ENCODE peak calls at places on chromosomes 16 and 17, in four cellular contexts. F, M, J and W are unnamed samples.

GRCh38 chr16:53822936-53823529 is 119.1 kb downstream of the FTO start:
- DNase-seq in F (no peak), M (no peak), J (no peak), W (no peak)

GRCh38 chr17:4715071-4715749 is 4.8 kb downstream of the ARRB2 start:
- DNase-seq in F (no peak), M (no peak), J (no peak), W (no peak)

GRCh38 chr17:17937450-17937849 is 34.8 kb downstream of the TOM1L2 start:
- DNase-seq in F (peak; percentile 57), M (no peak), J (no peak), W (no peak)

GRCh38 chr17:1937461-1937860 is 87.7 kb downstream of the RTN4RL1 start:
- DNase-seq in F (no peak), M (no peak), J (no peak), W (no peak)

GRCh38 chr17:36501351-36501750 is 14.9 kb downstream of the ZNHIT3 start:
- DNase-seq in F (no peak), M (peak; percentile 19), J (no peak), W (no peak)

GRCh38 chr16:1903845-1904820 is 14.1 kb downstream of the HS3ST6 start:
- DNase-seq in F (no peak), M (no peak), J (no peak), W (no peak)

GRCh38 chr17:146983-147761 is 9.8 kb downstream of the SCGB1C2 start:
- DNase-seq in F (no peak), M (no peak), J (no peak), W (no peak)

GRCh38 chr16:86598607-86599318 is 20.4 kb downstream of the FOXL1 start:
- DNase-seq in F (peak; percentile 38), M (no peak), J (no peak), W (no peak)

GRCh38 chr17:58336456-58337094 is 8.0 kb upstream of the TSPOAP1 start:
- DNase-seq in F (peak; percentile 38), M (peak; percentile 29), J (no peak), W (no peak)

GRCh38 chr17:19390951-19391350 is 4.0 kb upstream of the MFAP4 start:
- DNase-seq in F (no peak), M (no peak), J (no peak), W (no peak)

GRCh38 chr17:21301593-21302550 is 17.4 kb downstream of the MAP2K3 start:
- DNase-seq in F (no peak), M (no peak), J (no peak), W (no peak)

GRCh38 chr17:62043140-62043539 is 21.9 kb downstream of the MED13 start:
- DNase-seq in F (no peak), M (no peak), J (no peak), W (no peak)

GRCh38 chr16:66947302-66948033 is 12.2 kb downstream of the CES2 start:
- DNase-seq in F (peak; percentile 82), M (peak; percentile 82), J (peak; percentile 59), W (peak; percentile 86)

GRCh38 chr17:16923097-16923903 is 48.6 kb downstream of the TNFRSF13B start:
- DNase-seq in F (no peak), M (no peak), J (no peak), W (no peak)

GRCh38 chr16:20874088-20874581 is 26.0 kb downstream of the DCUN1D3 start:
- DNase-seq in F (no peak), M (no peak), J (no peak), W (no peak)

GRCh38 chr17:45147581-45148182 is 593 bp upstream of the HEXIM1 start:
- DNase-seq in F (peak; percentile 97), M (peak; percentile 92), J (no peak), W (peak; percentile 98)

GRCh38 chr16:88062341-88062861 is 111.2 kb downstream of the BANP start:
- DNase-seq in F (peak; percentile 78), M (no peak), J (no peak), W (no peak)

GRCh38 chr17:6797718-6798351 is 21.8 kb downstream of the FBXO39 start:
- DNase-seq in F (no peak), M (no peak), J (no peak), W (no peak)

GRCh38 chr16:86079185-86079885 is 180.4 kb downstream of the IRF8 start:
- DNase-seq in F (no peak), M (peak; percentile 9), J (no peak), W (no peak)

GRCh38 chr17:48066192-48066591 is 18.0 kb downstream of the NFE2L1 start:
- DNase-seq in F (no peak), M (no peak), J (no peak), W (no peak)

GRCh38 chr17:68456529-68457167 is 648 bp downstream of the WIPI1 start:
- DNase-seq in F (peak; percentile 90), M (peak; percentile 96), J (peak; percentile 58), W (peak; percentile 94)

GRCh38 chr16:2842340-2843000 is 12.4 kb downstream of the ZG16B start:
- DNase-seq in F (no peak), M (peak; percentile 80), J (no peak), W (peak; percentile 82)

GRCh38 chr17:50943575-50943933 is 77.4 kb upstream of the TOB1 start:
- DNase-seq in F (no peak), M (peak; percentile 28), J (no peak), W (no peak)

GRCh38 chr17:28043296-28043695 is 819 bp downstream of the NLK start:
- DNase-seq in F (no peak), M (no peak), J (no peak), W (no peak)

GRCh38 chr16:19748389-19749110 is 30.5 kb downstream of the IQCK start:
- DNase-seq in F (no peak), M (no peak), J (no peak), W (peak; percentile 28)

GRCh38 chr17:56284501-56284900 is 131.2 kb downstream of the ANKFN1 start:
- DNase-seq in F (no peak), M (no peak), J (no peak), W (no peak)

GRCh38 chr17:12768267-12768666 is 21.0 kb upstream of the ARHGAP44 start:
- DNase-seq in F (no peak), M (no peak), J (no peak), W (no peak)

GRCh38 chr16:85330694-85331188 is 218.5 kb upstream of the CIBAR2 start:
- DNase-seq in F (peak; percentile 86), M (peak; percentile 85), J (no peak), W (peak; percentile 98)

GRCh38 chr17:77499699-77500435 is 359.1 kb downstream of the SEC14L1 start:
- DNase-seq in F (no peak), M (no peak), J (no peak), W (no peak)

GRCh38 chr17:67689534-67690177 is 28.1 kb upstream of the NOL11 start:
- DNase-seq in F (peak; percentile 66), M (no peak), J (no peak), W (peak; percentile 63)

GRCh38 chr17:29760279-29760721 is 137.6 kb upstream of the CORO6 start:
- DNase-seq in F (peak; percentile 39), M (no peak), J (no peak), W (peak; percentile 19)

GRCh38 chr17:16444258-16444886 is 29.0 kb downstream of the TRPV2 start:
- DNase-seq in F (no peak), M (peak; percentile 75), J (no peak), W (peak; percentile 60)

GRCh38 chr16:11047057-11047456 is 102.7 kb downstream of the CLEC16A start:
- DNase-seq in F (peak; percentile 93), M (no peak), J (no peak), W (no peak)

GRCh38 chr17:65182233-65182632 is 45.1 kb downstream of the RGS9 start:
- DNase-seq in F (no peak), M (no peak), J (no peak), W (no peak)

GRCh38 chr17:77848257-77848656 is 110.2 kb upstream of the TNRC6C start:
- DNase-seq in F (no peak), M (no peak), J (no peak), W (no peak)

GRCh38 chr16:81495321-81496234 is 51.0 kb downstream of the CMIP start:
- DNase-seq in F (no peak), M (no peak), J (no peak), W (no peak)

GRCh38 chr16:30558789-30559377 is 709 bp upstream of the ZNF764 start:
- DNase-seq in F (no peak), M (no peak), J (no peak), W (no peak)

DNA sequence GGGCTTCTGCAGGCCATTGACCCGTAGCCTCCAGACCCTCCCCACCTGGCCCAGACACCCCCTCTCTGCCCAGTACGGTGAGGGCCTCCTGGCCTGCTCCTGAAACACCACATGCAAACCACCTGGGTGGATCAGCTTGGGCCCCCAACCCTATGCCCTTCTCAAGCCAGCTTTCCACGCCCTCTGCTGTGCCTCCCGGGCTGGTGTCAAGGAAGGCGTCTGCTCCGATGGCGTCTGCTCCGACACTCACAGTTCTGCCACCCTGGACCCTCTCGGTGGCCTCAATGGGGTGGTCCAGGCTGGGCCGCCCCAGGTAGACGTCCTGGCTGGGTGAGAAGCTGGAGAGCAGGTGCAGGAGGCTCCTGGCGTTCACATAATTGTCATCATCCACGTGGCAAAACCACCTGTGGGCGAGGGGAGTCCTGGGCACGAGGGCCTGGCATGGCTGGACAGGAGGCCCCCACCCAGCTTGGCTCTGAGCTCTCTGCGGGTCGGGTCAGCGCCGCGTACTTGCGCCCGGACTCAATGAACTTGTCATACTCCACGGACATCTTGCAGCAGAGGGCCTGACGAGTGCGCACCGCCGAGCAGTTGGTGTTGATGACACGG is 1.4 kb downstream of the RFNG start:
- DNase-seq in F (no peak), M (no peak), J (no peak), W (no peak)
- H2AK5ac ChIP-seq in F (peak overlapping the region; percentile 96), M (no peak overlapping the region), J (no peak overlapping the region), W (no peak overlapping the region)

DNA sequence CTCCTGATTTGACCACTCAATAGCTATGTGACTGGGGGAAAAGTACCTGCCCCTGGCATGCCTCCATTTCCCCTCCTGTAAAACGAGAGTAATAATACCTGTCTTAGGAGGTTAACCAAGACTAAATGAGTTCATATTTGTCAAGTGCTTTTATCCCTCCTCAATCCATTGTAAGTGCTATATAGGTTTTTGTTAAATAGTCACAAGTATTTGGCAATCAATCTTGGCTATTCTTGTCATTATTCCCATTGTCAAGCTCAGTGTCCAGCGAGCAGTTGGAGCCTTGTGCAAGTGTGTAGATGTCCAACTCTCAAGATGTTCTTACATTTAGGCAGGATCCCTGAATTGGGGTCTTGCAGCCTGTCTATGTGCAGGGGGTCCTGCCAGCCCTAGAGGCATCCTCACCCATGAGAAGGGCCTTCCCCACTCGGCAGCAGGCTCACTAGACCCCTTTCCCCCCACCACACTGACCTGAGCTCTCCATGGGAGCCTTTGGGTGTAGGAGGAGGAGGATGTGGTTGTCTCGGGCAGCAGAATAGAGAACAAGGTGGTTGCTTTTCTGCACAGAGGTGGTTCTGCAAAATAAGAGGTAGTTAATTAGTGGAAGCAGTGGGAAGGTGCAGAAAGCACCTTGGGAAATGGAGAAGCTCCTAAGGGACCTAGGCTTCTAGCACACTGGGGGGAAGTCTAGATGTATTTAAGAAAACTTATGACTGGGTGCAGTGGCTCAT is 18.0 kb downstream of the PIK3R6 start:
- DNase-seq in F (no peak), M (no peak), J (no peak), W (no peak)
- H3K56ac ChIP-seq in F (no peak overlapping the region), M (no peak overlapping the region), J (no peak overlapping the region), W (no peak overlapping the region)

DNA sequence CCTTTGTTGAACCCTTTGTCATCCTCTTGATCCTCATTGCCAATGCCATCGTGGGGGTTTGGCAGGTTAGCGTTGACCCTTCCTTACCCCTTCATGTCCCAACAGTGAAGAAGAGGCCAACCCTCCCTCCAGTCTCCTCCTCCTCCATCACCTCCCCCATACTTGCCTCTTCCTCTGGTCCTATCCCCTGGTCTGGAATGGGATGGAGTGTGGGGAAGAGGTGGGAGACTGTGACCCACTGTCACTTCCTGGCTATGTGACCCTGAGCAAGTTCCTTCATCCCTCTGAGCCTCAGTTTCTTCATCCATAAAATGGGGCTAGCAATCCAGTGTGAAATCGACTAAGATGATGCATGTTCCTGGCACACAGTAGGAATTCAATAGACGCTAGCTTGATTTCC is 2.7 kb downstream of the ATP2A1 start:
- DNase-seq in F (no peak), M (no peak), J (no peak), W (no peak)
- H3K18ac ChIP-seq in F (no peak overlapping the region), M (no peak overlapping the region), J (peak overlapping the region; percentile 78), W (no peak overlapping the region)

GRCh38 chr16:51132484-51132883 is 18.6 kb downstream of the SALL1 start:
- DNase-seq in F (no peak), M (no peak), J (no peak), W (peak; percentile 67)
- H2AK5ac ChIP-seq in F (no peak overlapping the region), M (no peak overlapping the region), J (no peak overlapping the region), W (no peak overlapping the region)